ENCODE peak calls at places on chromosomes 4 and X, in five cellular contexts. O, D, G, T and F are unnamed samples.

GRCh38 chrX:140151316-140151715 is 186.0 kb upstream of the CXorf66 start:
- DNase-seq in O (no peak), D (peak; percentile 75), G (no peak), T (no peak), F (no peak)

GRCh38 chr4:11004818-11005217 is 320.2 kb upstream of the CLNK start:
- DNase-seq in O (no peak), D (no peak), G (no peak), T (no peak), F (no peak)

GRCh38 chr4:61201562-61202099 is 1.5 kb downstream of the ADGRL3 start:
- DNase-seq in O (peak; percentile 23), D (peak; percentile 20), G (no peak), T (no peak), F (no peak)

GRCh38 chr4:143397335-143397734 is 60.7 kb downstream of the GAB1 start:
- DNase-seq in O (peak; percentile 68), D (no peak), G (no peak), T (no peak), F (no peak)

GRCh38 chrX:12984629-12985303 is 9.9 kb downstream of the TMSB4X start:
- DNase-seq in O (peak; percentile 37), D (peak; percentile 81), G (peak; percentile 88), T (peak; percentile 73), F (no peak)

GRCh38 chr4:1448589-1449420 is 42.6 kb upstream of the NKX1-1 start:
- DNase-seq in O (no peak), D (no peak), G (no peak), T (no peak), F (no peak)

GRCh38 chr4:26803462-26803861 is 57.2 kb upstream of the STIM2 start:
- DNase-seq in O (peak; percentile 71), D (peak; percentile 29), G (no peak), T (no peak), F (no peak)

GRCh38 chr4:119479835-119480234 is 148.8 kb downstream of the PDE5A start:
- DNase-seq in O (no peak), D (no peak), G (no peak), T (no peak), F (no peak)

GRCh38 chr4:153140294-153140693 is 63.9 kb upstream of the TRIM2 start:
- DNase-seq in O (no peak), D (no peak), G (no peak), T (no peak), F (no peak)

GRCh38 chr4:185849543-185850185 is 37.7 kb upstream of the SORBS2 start:
- DNase-seq in O (peak; percentile 39), D (no peak), G (peak; percentile 37), T (no peak), F (peak; percentile 63)

GRCh38 chrX:19677121-19677520 is 161.8 kb upstream of the MAP3K15 start:
- DNase-seq in O (no peak), D (peak; percentile 84), G (no peak), T (no peak), F (no peak)

GRCh38 chr4:2673157-2673556 is 83.0 kb downstream of the TNIP2 start:
- DNase-seq in O (no peak), D (no peak), G (no peak), T (no peak), F (no peak)

GRCh38 chr4:26410385-26411293 is 79.6 kb downstream of the CCKAR start:
- DNase-seq in O (peak; percentile 78), D (peak; percentile 55), G (peak; percentile 29), T (peak; percentile 62), F (peak; percentile 24)

GRCh38 chr4:4521069-4521468 is 20.8 kb downstream of the STX18 start:
- DNase-seq in O (no peak), D (no peak), G (no peak), T (no peak), F (no peak)

GRCh38 chrX:150446995-150447394 is 83.9 kb downstream of the MAMLD1 start:
- DNase-seq in O (peak; percentile 45), D (no peak), G (no peak), T (no peak), F (no peak)

GRCh38 chrX:9676311-9676710 is 89.3 kb downstream of the GPR143 start:
- DNase-seq in O (peak; percentile 81), D (no peak), G (no peak), T (no peak), F (peak; percentile 55)

GRCh38 chr4:67438975-67439374 is 106.3 kb downstream of the CENPC start:
- DNase-seq in O (no peak), D (no peak), G (no peak), T (no peak), F (no peak)

GRCh38 chr4:34363842-34364241 is 1880.5 kb downstream of the ARAP2 start:
- DNase-seq in O (no peak), D (no peak), G (no peak), T (no peak), F (no peak)

GRCh38 chr4:109444182-109444844 is 10.7 kb downstream of the SEC24B start:
- DNase-seq in O (no peak), D (no peak), G (no peak), T (no peak), F (no peak)

GRCh38 chrX:150692296-150692695 is 900 bp upstream of the MTMR1 start:
- DNase-seq in O (no peak), D (no peak), G (no peak), T (no peak), F (no peak)

GRCh38 chr4:183832776-183833450 is 72.2 kb upstream of the STOX2 start:
- DNase-seq in O (no peak), D (peak; percentile 89), G (no peak), T (no peak), F (no peak)

GRCh38 chr4:90039122-90039521 is 88.1 kb upstream of the CCSER1 start:
- DNase-seq in O (no peak), D (no peak), G (no peak), T (no peak), F (no peak)

DNA sequence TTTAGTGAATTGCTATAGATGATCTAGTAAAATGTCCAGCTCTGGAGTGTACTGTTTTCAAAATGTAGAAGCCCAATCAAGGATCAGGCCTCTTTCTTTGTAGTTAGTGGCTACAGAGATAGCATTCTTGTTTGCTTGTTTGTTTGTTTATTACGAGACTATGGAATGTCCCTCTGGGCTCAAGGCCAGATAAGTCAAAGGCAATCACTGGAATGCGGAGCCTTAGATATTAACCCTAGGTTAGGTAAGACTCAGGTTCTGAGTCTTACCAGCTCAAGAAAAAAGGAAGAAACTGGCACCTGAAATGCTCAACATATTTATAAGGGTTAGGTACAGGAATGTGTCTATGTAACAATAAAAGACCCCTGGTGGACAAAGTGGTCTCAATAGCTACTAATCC is 261.5 kb downstream of the SLC7A11 start:
- DNase-seq in O (no peak), D (no peak), G (no peak), T (no peak), F (no peak)
- TF ChIP-seq CTCF in O (no peak), D (no peak), G (no peak), T (no peak), F (no peak)

DNA sequence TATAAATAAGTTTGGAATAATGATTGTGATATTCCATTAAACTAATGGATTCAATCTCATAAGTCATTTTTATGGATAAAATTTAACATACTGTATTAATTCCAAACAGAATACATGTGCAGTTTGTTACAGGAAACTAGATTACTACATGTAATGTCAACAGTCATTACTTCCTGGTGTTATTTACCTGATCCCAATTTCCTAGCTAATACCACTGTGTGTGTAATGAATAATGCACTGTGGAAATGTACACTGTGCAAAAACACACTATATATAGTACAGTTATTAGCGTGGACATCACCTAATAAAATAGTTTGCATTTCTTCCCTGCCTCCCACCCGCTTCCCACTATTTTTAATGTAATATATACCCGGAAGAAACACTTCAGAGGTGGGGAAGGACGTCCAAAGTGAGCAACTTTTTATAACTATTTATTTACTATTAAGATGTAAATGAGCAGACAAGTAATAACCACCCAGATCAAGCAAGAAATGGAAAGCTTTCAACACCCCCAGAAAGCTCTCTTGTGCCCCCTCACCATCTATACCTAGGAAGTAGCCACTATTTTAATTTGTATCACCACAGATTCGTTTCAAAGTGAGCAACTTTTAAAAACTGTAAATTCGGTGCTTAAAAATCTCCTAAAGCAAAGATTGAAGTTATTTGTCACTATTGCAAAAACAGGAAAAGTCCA is 219.1 kb downstream of the THOC2 start:
- DNase-seq in O (no peak), D (no peak), G (no peak), T (no peak), F (no peak)
- H3K4me3 ChIP-seq in O (peak overlapping the region; percentile 15), D (peak overlapping the region; percentile 40), G (no peak overlapping the region), T (no peak overlapping the region), F (no peak overlapping the region)

GRCh38 chr4:147837435-147837834 is 105.5 kb downstream of the ARHGAP10 start:
- DNase-seq in O (no peak), D (no peak), G (no peak), T (no peak), F (no peak)
- TF ChIP-seq CTCF in O (no peak), D (peak; percentile 26), G (no peak), T (peak; percentile 8), F (peak; percentile 22)

DNA sequence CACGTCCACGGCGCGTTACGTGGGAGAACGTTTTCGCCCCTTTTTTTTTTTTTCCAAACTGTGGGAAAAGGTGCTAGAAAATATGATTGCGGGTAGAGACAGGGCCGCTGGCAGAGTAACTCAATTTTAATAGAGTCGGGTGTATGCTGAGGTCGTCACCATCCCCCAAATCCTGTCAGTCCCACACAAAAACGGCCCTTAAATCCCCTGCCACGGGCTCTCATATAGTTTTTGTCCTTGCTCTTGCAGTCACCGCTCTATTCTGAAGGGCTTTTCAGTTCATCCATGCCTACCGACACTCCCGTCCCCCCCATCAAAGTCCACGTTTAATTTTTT is 796 bp upstream of the MED14 start:
- DNase-seq in O (no peak), D (no peak), G (no peak), T (no peak), F (peak; percentile 16)
- H3K4me3 ChIP-seq in O (peak overlapping the region; percentile 76), D (peak overlapping the region; percentile 67), G (peak overlapping the region; percentile 54), T (peak overlapping the region; percentile 61), F (peak overlapping the region; percentile 75)